ENCODE peak calls at places on chromosome 20, in five cellular contexts. W is HEK293T, D is HepG2, F is NT2/D1, O is H1. X is an unnamed sample.

GRCh38 chr20:56722042-56722441 is 92.9 kb downstream of the TFAP2C start:
- DNase-seq in W (no peak), D (no peak), F (no peak), O (no peak), X (peak)

GRCh38 chr20:23082846-23083552 is 3.1 kb downstream of the CD93 start:
- DNase-seq in W (no peak), D (no peak), F (no peak), O (no peak), X (no peak)

GRCh38 chr20:10705801-10706459 is 32.1 kb upstream of the JAG1 start:
- DNase-seq in W (no peak), D (peak), F (no peak), O (no peak), X (no peak)

GRCh38 chr20:35283441-35284266 is 918 bp downstream of the EIF6 start:
- DNase-seq in W (no peak), D (no peak), F (no peak), O (no peak), X (no peak)

GRCh38 chr20:51345601-51346101 is 196.9 kb downstream of the NFATC2 start:
- DNase-seq in W (no peak), D (no peak), F (no peak), O (no peak), X (no peak)

GRCh38 chr20:45012682-45013302 is 46.5 kb downstream of the STK4 start:
- DNase-seq in W (no peak), D (no peak), F (no peak), O (no peak), X (no peak)

GRCh38 chr20:47785900-47786762 is 850 bp upstream of the SULF2 start:
- DNase-seq in W (peak), D (peak), F (no peak), O (peak), X (no peak)

GRCh38 chr20:57514273-57514751 is 10.6 kb downstream of the CTCFL start:
- DNase-seq in W (peak), D (peak), F (peak), O (peak), X (no peak)

GRCh38 chr20:46025376-46025783 is 3.6 kb upstream of the SLC12A5 start:
- DNase-seq in W (no peak), D (no peak), F (no peak), O (no peak), X (no peak)

GRCh38 chr20:34526466-34526865 is 10.2 kb downstream of the DYNLRB1 start:
- DNase-seq in W (no peak), D (no peak), F (no peak), O (no peak), X (no peak)

GRCh38 chr20:60269571-60270162 is 311.4 kb downstream of the CDH26 start:
- DNase-seq in W (no peak), D (no peak), F (no peak), O (no peak), X (no peak)

GRCh38 chr20:17533396-17533795 is 2.2 kb upstream of the BFSP1 start:
- DNase-seq in W (peak), D (peak), F (peak), O (no peak), X (no peak)

GRCh38 chr20:13139459-13140150 is 81.5 kb upstream of the ISM1 start:
- DNase-seq in W (no peak), D (no peak), F (no peak), O (no peak), X (no peak)
- TF ChIP-seq SUZ12 in W (no peak), D (no peak), F (no peak), O (no peak), X (no peak)

DNA sequence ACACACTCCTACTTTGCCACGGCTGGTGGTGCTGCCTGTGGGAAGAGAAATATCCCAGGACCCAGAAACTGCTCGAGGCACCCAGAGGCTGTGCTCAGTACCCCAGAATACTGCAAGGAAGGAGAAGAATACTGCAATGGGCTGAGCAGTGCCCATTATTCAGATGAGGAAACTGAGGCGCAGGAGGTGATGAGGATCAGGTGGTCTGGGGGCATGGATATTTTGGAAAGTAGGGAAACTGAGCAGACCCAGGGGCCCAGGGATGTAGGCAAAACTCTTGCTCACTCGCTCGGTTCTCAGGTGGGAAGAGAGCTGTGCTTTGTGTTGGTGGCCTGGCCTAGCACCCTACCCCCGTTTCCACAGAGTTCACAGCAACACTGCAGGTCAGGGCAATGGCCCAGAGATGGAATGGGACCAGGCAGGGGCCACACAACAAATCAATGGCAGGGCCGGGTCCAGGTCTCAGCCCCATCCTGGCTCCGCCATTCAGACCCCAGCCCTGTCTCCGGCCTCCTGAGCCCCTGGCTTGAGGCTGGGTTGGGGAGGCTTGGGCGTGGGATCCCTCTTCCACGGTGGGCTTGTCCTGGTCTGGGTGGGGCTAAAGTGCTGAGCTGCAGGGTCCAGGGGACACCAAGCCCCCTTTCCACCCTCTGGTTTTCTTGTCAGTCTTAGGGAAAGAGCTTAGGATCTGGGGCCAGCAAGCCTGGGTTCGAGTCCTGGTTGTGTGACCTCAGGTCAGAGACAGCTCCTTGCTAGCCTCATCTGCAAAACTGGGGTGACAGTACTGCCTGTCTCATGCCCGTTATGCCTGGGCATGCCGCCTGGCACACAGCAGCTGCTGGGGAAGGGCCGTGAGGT is 33.9 kb downstream of the SUN5 start:
- DNase-seq in W (no peak), D (no peak), F (no peak), O (no peak), X (no peak)
- TF ChIP-seq SUZ12 in W (no peak), D (no peak), F (no peak), O (no peak), X (no peak)

DNA sequence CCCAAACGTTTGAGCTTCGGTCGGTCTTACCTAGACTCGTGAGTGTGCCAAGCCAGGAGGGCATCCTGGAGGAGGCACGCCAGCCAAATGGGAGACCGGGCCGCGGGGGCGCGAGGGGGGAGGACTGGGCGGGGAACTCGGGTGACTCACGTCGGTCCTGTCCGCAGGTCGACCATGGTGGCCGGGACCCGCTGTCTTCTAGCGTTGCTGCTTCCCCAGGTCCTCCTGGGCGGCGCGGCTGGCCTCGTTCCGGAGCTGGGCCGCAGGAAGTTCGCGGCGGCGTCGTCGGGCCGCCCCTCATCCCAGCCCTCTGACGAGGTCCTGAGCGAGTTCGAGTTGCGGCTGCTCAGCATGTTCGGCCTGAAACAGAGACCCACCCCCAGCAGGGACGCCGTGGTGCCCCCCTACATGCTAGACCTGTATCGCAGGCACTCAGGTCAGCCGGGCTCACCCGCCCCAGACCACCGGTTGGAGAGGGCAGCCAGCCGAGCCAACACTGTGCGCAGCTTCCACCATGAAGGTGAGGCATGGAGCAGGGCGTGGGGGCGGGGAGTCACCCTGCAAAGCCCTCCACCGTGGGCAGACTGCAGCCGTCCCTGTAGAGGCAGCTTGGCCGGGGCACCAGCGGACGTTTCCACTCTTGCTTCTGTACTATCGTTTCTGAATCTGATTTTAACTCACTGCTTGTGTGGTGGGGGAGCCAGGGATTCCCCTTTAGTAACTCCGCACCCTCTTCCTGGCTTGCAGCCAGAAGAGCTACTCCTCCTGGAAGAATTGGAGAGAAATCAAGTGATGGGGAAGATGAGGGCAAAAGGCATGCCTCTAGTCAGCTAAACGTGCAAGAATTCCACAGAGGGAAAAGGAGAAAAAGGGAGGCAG is 2.7 kb downstream of the BMP2 start:
- DNase-seq in W (no peak), D (no peak), F (no peak), O (peak), X (no peak)
- TF ChIP-seq SUZ12 in W (no peak), D (no peak), F (no peak), O (peak), X (no peak)

GRCh38 chr20:42254673-42255072 is 636.5 kb upstream of the CHD6 start:
- DNase-seq in W (no peak), D (no peak), F (no peak), O (no peak), X (no peak)
- TF ChIP-seq SUZ12 in W (no peak), D (no peak), F (no peak), O (no peak), X (no peak)

DNA sequence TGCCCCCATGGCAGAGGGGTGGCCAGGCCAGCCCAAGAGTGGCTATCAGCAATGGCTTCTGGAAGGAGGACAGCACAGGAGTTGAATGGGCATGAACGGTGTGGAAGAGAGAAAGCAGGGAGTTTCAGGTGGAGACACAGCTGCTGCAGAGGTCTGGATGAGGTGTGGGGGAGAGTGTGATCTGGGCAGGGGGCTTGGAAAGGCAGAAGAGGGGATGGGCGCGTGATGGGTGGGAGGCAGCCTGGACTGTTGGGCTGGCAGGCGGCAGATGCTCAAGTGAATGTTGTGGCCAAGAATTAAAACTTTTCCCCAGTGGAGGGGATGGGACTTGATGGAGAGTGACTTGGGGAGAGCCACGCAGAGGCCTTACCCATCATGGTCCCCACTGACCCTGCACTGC is 46.5 kb downstream of the TOX2 start:
- DNase-seq in W (no peak), D (no peak), F (no peak), O (no peak), X (no peak)
- TF ChIP-seq SUZ12 in W (no peak), D (no peak), F (no peak), O (no peak), X (no peak)

DNA sequence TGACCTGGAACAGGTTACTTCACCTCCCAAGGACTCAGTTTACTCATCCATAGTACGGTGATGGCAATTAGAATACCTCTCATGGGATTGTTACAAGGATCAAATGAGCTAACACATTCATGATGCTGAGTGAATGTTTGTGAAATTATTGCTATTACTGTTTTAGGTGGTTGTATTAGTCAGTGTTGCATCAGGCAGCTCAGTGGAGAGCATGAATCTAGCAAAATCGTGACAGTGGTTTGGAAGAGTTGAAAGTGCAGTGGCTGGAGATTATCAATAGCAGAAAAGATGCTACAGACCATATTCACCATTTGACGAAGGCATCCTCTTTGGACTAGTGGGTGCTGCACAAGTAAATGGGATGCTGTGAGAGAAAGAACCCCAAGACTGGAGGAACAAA is 50.4 kb upstream of the CTNNBL1 start:
- DNase-seq in W (no peak), D (no peak), F (no peak), O (no peak), X (no peak)
- TF ChIP-seq SUZ12 in W (no peak), D (no peak), F (no peak), O (no peak), X (no peak)

GRCh38 chr20:24673678-24674570 is 204.5 kb downstream of the SYNDIG1 start:
- DNase-seq in W (no peak), D (no peak), F (no peak), O (no peak), X (no peak)
- TF ChIP-seq SUZ12 in W (no peak), D (no peak), F (no peak), O (no peak), X (no peak)

DNA sequence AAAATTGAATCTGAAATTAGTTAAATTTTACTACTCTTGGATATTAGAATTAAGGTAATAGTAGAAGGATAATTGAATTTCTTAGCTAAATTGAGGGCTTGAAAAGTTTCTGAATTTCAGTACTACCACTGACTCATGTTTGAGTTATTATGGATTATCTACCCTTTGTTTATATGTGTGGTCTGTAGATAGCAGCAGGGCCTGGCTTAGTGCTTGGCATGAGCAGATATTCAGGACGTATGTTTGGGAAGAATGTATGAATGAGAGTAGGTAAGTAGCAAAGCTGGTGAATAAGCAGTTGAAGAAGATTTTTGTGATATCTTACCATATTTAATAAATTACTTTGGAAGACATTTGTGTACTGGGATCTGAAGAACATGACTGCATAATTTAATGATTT is 152.7 kb downstream of the MACROD2 start:
- DNase-seq in W (no peak), D (no peak), F (no peak), O (no peak), X (no peak)
- TF ChIP-seq SUZ12 in W (no peak), D (no peak), F (no peak), O (no peak), X (no peak)

GRCh38 chr20:25248501-25249172 is 752 bp downstream of the PYGB start:
- DNase-seq in W (peak), D (no peak), F (no peak), O (no peak), X (no peak)
- TF ChIP-seq SUZ12 in W (no peak), D (no peak), F (no peak), O (no peak), X (no peak)

DNA sequence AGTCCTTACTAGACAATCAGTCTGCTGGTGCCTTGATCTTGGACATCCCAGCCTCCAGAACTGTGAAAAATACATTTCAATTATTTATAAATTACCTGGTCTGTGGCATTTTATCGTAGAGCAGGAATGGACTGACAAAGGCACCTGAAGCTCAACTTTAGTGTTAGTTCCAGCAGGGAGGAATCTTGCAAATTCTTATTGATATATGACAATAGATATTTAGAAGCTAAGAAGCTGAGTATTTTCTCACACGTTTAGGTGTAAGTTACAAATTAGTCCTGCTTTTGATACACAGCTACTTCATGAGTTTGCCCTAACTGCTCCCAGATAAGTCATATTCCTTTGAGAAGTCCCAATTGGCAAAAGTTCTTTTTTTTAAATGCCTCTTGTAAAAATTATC is 138.0 kb upstream of the ZNF217 start:
- DNase-seq in W (no peak), D (no peak), F (no peak), O (no peak), X (no peak)
- TF ChIP-seq SUZ12 in W (no peak), D (no peak), F (no peak), O (no peak), X (no peak)